ENCODE peak calls at places on chromosomes 4 and X, in four cellular contexts. B, O, Z and P are unnamed samples.

GRCh38 chrX:129772796-129773431 is 6.8 kb upstream of the SASH3 start:
- DNase-seq in B (peak), O (no peak), Z (no peak), P (peak)

GRCh38 chrX:40936827-40937226 is 148.4 kb upstream of the USP9X start:
- DNase-seq in B (no peak), O (no peak), Z (no peak), P (no peak)

GRCh38 chr4:87150498-87151261 is 69.7 kb downstream of the KLHL8 start:
- DNase-seq in B (no peak), O (peak), Z (peak), P (no peak)

GRCh38 chr4:25890653-25891485 is 23.2 kb upstream of the SMIM20 start:
- DNase-seq in B (no peak), O (no peak), Z (no peak), P (no peak)

GRCh38 chr4:15805583-15806517 is 27.7 kb downstream of the CD38 start:
- DNase-seq in B (no peak), O (peak), Z (peak), P (no peak)

GRCh38 chr4:76857010-76857409 is 40.9 kb downstream of the SOWAHB start:
- DNase-seq in B (no peak), O (no peak), Z (no peak), P (no peak)

GRCh38 chrX:99705696-99706095 is 704.4 kb downstream of the PCDH19 start:
- DNase-seq in B (no peak), O (no peak), Z (no peak), P (no peak)

GRCh38 chr4:24070117-24070516 is 180.3 kb upstream of the PPARGC1A start:
- DNase-seq in B (no peak), O (peak), Z (no peak), P (no peak)

GRCh38 chrX:13381514-13381913 is 61.7 kb upstream of the ATXN3L start:
- DNase-seq in B (no peak), O (no peak), Z (no peak), P (no peak)

GRCh38 chr4:2159931-2160330 is 82.0 kb downstream of the HAUS3 start:
- DNase-seq in B (no peak), O (no peak), Z (no peak), P (no peak)

GRCh38 chr4:122787940-122788339 is 38.7 kb upstream of the FGF2 start:
- DNase-seq in B (no peak), O (no peak), Z (no peak), P (no peak)

GRCh38 chr4:148922497-148922896 is 480.3 kb upstream of the NR3C2 start:
- DNase-seq in B (no peak), O (no peak), Z (no peak), P (no peak)

GRCh38 chr4:182307746-182308145 is 64.5 kb downstream of the TENM3 start:
- DNase-seq in B (no peak), O (peak), Z (no peak), P (no peak)

GRCh38 chr4:147732516-147733193 is 767 bp downstream of the ARHGAP10 start:
- DNase-seq in B (no peak), O (peak), Z (no peak), P (no peak)

GRCh38 chrX:111519215-111519614 is 7.8 kb downstream of the SERTM2 start:
- DNase-seq in B (no peak), O (peak), Z (no peak), P (no peak)

GRCh38 chr4:3445111-3445820 is 3.5 kb downstream of the HGFAC start:
- DNase-seq in B (no peak), O (no peak), Z (no peak), P (no peak)

GRCh38 chr4:144615182-144615581 is 30.8 kb upstream of the HHIP start:
- DNase-seq in B (no peak), O (peak), Z (no peak), P (no peak)

GRCh38 chrX:109714340-109714958 is 18.6 kb downstream of the ACSL4 start:
- DNase-seq in B (no peak), O (peak), Z (no peak), P (no peak)

GRCh38 chr4:51995647-51996046 is 24.5 kb downstream of the LRRC66 start:
- DNase-seq in B (no peak), O (no peak), Z (no peak), P (no peak)

GRCh38 chr4:26290276-26290675 is 30.5 kb upstream of the RBPJ start:
- DNase-seq in B (no peak), O (no peak), Z (no peak), P (no peak)

GRCh38 chr4:119049342-119049741 is 86.3 kb upstream of the MYOZ2 start:
- DNase-seq in B (no peak), O (no peak), Z (no peak), P (no peak)

GRCh38 chr4:163631288-163631687 is 136.8 kb downstream of the TMA16 start:
- DNase-seq in B (no peak), O (no peak), Z (no peak), P (no peak)

GRCh38 chr4:89562715-89563114 is 255.1 kb upstream of the GPRIN3 start:
- DNase-seq in B (no peak), O (no peak), Z (no peak), P (no peak)

GRCh38 chr4:160370046-160370445 is 1267.2 kb downstream of the RAPGEF2 start:
- DNase-seq in B (no peak), O (peak), Z (no peak), P (no peak)

GRCh38 chr4:107094332-107094731 is 58.2 kb upstream of the DKK2 start:
- DNase-seq in B (no peak), O (peak), Z (no peak), P (no peak)

GRCh38 chr4:122855491-122855890 is 28.9 kb downstream of the FGF2 start:
- DNase-seq in B (no peak), O (no peak), Z (no peak), P (no peak)

GRCh38 chrX:640641-641040 is 10.1 kb downstream of the SHOX start:
- DNase-seq in B (no peak), O (no peak), Z (no peak), P (no peak)

GRCh38 chrX:2707334-2707760 is 16.3 kb downstream of the CD99 start:
- DNase-seq in B (peak), O (peak), Z (no peak), P (peak)

GRCh38 chr4:128639586-128640270 is 169.8 kb upstream of the JADE1 start:
- DNase-seq in B (no peak), O (no peak), Z (no peak), P (no peak)

DNA sequence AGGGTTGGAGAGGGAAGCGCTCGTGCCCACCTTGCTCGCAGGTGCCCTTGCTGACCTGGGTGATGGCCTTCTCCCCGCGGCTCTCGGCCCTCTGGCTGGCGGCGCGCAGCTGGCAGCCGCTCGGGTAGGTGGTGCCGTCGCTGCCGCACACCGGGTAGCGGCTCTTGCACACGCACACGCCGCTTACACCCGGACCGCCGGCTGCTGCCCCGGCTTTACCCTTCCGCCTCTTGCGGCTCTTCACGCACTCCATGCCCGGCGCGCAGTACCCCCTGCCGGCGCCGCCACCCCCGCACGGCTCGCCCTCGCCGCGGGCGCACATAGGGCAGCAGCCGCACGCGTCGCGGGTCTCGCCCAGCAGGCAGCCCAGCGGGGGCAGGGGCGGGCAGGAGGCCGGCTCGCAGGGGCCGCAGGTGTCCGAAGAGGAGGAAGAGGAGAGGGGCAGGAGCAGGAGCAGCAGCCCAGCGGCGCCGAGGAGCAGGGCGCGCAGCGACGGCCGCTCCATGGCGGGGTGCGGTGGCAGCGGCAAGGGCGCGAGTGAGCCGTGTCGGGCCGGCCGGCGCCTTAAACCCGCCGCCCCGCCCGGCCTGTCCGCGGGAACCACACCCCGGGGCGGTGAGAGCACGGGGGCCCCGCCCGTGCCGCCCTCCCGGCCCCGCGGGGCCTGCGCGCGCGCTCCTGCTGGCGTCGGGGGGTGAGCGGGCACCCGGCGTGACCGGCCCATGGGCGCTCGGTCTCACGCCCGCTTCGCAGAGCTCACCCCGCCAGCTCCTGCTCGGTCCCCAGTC is at the start of gene IGFBP7:
- DNase-seq in B (peak), O (peak), Z (no peak), P (no peak)
- TF ChIP-seq CTCF in B (no peak), O (no peak), Z (no peak), P (no peak)

GRCh38 chrX:114615765-114616164 is 31.9 kb downstream of the HTR2C start:
- DNase-seq in B (no peak), O (no peak), Z (no peak), P (no peak)

DNA sequence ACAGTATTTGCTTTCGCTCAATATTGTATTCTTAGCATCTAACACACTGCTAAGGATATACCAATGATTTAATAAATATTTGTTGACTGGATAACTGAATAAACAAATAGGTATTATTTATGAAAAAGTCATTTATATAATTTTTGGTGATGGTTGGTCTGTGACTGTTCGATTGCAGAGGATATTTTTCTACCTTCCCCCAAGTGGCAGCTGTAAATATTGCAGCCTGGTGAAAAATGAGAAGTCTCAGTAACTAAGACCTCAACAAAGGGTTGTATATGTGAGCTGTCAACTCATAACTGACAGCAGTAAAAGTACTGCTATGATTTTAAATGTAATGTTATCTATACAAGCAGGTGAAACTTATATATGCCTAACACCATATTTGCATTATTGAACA is 36.0 kb downstream of the HTR2C start:
- DNase-seq in B (no peak), O (no peak), Z (no peak), P (no peak)
- TF ChIP-seq CTCF in B (no peak), O (peak), Z (no peak), P (no peak)

DNA sequence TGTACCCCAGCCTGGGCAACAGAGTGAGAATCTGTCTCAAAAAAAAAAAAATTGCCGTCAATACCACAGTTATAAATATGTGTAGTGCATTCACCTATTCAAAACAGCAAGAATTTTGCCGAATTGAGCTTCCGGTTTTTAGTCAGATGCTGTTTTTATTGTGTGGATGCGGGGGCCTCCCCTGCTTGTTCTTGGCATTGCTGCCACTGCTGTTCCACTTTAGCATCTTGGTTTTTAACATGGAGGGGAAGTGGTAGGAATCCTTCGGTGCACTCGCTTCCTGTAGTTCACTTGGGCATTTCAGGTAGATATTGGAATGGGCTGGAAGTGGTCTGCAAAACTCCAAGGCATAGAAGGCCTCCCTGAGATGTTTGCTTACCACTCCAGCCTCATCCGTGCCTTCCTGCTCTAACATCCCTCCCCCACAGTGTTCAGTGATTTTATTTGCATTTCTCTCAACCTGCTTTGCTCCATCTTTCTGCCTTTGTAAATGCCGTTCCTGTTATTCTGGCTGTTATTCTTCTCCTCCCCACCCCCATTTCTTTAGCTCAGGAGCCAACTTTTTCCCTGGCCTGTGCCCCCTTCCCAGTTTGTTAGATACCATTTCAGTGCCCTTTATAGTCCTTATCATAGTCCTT is 25.5 kb downstream of the MOB1B start:
- DNase-seq in B (no peak), O (no peak), Z (no peak), P (no peak)
- TF ChIP-seq CTCF in B (no peak), O (no peak), Z (no peak), P (no peak)

GRCh38 chrX:81215685-81216084 is 13.8 kb downstream of the SH3BGRL start:
- DNase-seq in B (no peak), O (no peak), Z (no peak), P (no peak)
- TF ChIP-seq CTCF in B (no peak), O (no peak), Z (no peak), P (no peak)

DNA sequence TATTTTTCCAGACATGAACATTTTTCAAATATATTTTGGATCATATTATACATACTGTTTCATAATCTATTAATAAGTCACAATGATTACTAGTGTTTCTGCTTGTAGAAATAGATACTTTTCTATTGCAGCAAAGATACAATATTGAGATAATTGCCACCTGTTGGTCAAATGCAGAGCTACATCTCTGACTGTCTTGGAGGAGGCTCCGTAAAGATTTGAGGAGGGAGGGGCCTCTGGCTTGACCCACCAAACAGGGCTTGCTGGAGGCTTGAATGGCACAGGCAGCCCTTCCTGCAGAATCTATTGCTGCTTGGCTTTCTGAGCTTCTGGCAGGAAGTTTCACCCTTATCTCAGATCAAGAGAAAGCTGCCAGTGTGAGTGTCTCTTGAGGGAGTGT is 99.3 kb upstream of the ARMCX2 start:
- DNase-seq in B (no peak), O (peak), Z (no peak), P (no peak)
- TF ChIP-seq CTCF in B (peak), O (peak), Z (peak), P (no peak)

GRCh38 chr4:124429746-124430250 is 282.7 kb downstream of the ANKRD50 start:
- DNase-seq in B (no peak), O (no peak), Z (no peak), P (no peak)
- TF ChIP-seq CTCF in B (no peak), O (no peak), Z (no peak), P (no peak)

GRCh38 chr4:180330521-180330920 is 1912.7 kb upstream of the TENM3 start:
- DNase-seq in B (no peak), O (no peak), Z (no peak), P (no peak)
- TF ChIP-seq CTCF in B (no peak), O (no peak), Z (no peak), P (no peak)

GRCh38 chr4:22670953-22671352 is 21.8 kb upstream of the GBA3 start:
- DNase-seq in B (no peak), O (peak), Z (no peak), P (no peak)

GRCh38 chr4:22672519-22672918 is 20.2 kb upstream of the GBA3 start:
- DNase-seq in B (no peak), O (no peak), Z (no peak), P (no peak)

GRCh38 chr4:22668301-22668700 is 24.4 kb upstream of the GBA3 start:
- DNase-seq in B (no peak), O (peak), Z (no peak), P (no peak)

GRCh38 chr4:22667332-22667731 is 25.4 kb upstream of the GBA3 start:
- DNase-seq in B (no peak), O (no peak), Z (no peak), P (no peak)

GRCh38 chr4:22668702-22669101 is 24.0 kb upstream of the GBA3 start:
- DNase-seq in B (no peak), O (no peak), Z (no peak), P (no peak)
- TF ChIP-seq CTCF in B (no peak), O (no peak), Z (no peak), P (no peak)